ENCODE peak calls at places on chromosomes 13 and 19, in ten cellular contexts. One of them, this sample, is unnamed.

GRCh38 chr19:19597809-19598306 is 20.6 kb downstream of the PBX4 start:
- DNase-seq in stomach: no peak
- DNase-seq in NCI-H524: no peak
- DNase-seq in epithelial cell of esophagus: no peak
- DNase-seq in heart right ventricle: no peak
- DNase-seq in AG09319: no peak
- DNase-seq in stimulated activated CD4-positive, alpha-beta T cell treated with anti-CD3 and anti-CD28 coated beads, Interleukin-15, amount 100 ng/mL, for 48 hours: peak; percentile 61
- DNase-seq in H54: no peak
- DNase-seq in anterior cingulate cortex: no peak
- DNase-seq in lower leg skin: no peak
- DNase-seq in this sample: peak; percentile 73

GRCh38 chr13:46345866-46346265 is 41.2 kb downstream of the RUBCNL start:
- DNase-seq in stomach: no peak
- DNase-seq in NCI-H524: no peak
- DNase-seq in epithelial cell of esophagus: no peak
- DNase-seq in heart right ventricle: no peak
- DNase-seq in AG09319: no peak
- DNase-seq in stimulated activated CD4-positive, alpha-beta T cell treated with anti-CD3 and anti-CD28 coated beads, Interleukin-15, amount 100 ng/mL, for 48 hours: no peak
- DNase-seq in H54: no peak
- DNase-seq in anterior cingulate cortex: no peak
- DNase-seq in lower leg skin: no peak
- DNase-seq in this sample: no peak

GRCh38 chr19:7618366-7618765 is 11.0 kb downstream of the XAB2 start:
- DNase-seq in stomach: peak; percentile 69
- DNase-seq in NCI-H524: no peak
- DNase-seq in epithelial cell of esophagus: no peak
- DNase-seq in heart right ventricle: no peak
- DNase-seq in AG09319: no peak
- DNase-seq in stimulated activated CD4-positive, alpha-beta T cell treated with anti-CD3 and anti-CD28 coated beads, Interleukin-15, amount 100 ng/mL, for 48 hours: no peak
- DNase-seq in H54: no peak
- DNase-seq in anterior cingulate cortex: no peak
- DNase-seq in lower leg skin: no peak
- DNase-seq in this sample: no peak

GRCh38 chr19:39967561-39967960 is 3.4 kb upstream of the PSMC4 start:
- DNase-seq in stomach: peak; percentile 4
- DNase-seq in NCI-H524: no peak
- DNase-seq in epithelial cell of esophagus: no peak
- DNase-seq in heart right ventricle: no peak
- DNase-seq in AG09319: no peak
- DNase-seq in stimulated activated CD4-positive, alpha-beta T cell treated with anti-CD3 and anti-CD28 coated beads, Interleukin-15, amount 100 ng/mL, for 48 hours: no peak
- DNase-seq in H54: no peak
- DNase-seq in anterior cingulate cortex: no peak
- DNase-seq in lower leg skin: no peak
- DNase-seq in this sample: no peak

GRCh38 chr19:54230031-54230430 is 7.2 kb upstream of the LILRB3 start:
- DNase-seq in stomach: no peak
- DNase-seq in NCI-H524: no peak
- DNase-seq in epithelial cell of esophagus: no peak
- DNase-seq in heart right ventricle: no peak
- DNase-seq in AG09319: no peak
- DNase-seq in stimulated activated CD4-positive, alpha-beta T cell treated with anti-CD3 and anti-CD28 coated beads, Interleukin-15, amount 100 ng/mL, for 48 hours: no peak
- DNase-seq in H54: no peak
- DNase-seq in anterior cingulate cortex: no peak
- DNase-seq in lower leg skin: peak; percentile 65
- DNase-seq in this sample: no peak

GRCh38 chr13:114313061-114313860 is 1.0 kb upstream of the CHAMP1 start:
- DNase-seq in stomach: no peak
- DNase-seq in NCI-H524: no peak
- DNase-seq in epithelial cell of esophagus: peak; percentile 31
- DNase-seq in heart right ventricle: no peak
- DNase-seq in AG09319: no peak
- DNase-seq in stimulated activated CD4-positive, alpha-beta T cell treated with anti-CD3 and anti-CD28 coated beads, Interleukin-15, amount 100 ng/mL, for 48 hours: peak; percentile 45
- DNase-seq in H54: peak; percentile 55
- DNase-seq in anterior cingulate cortex: no peak
- DNase-seq in lower leg skin: no peak
- DNase-seq in this sample: peak; percentile 54

GRCh38 chr13:97904059-97904458 is 49.4 kb upstream of the IPO5 start:
- DNase-seq in stomach: no peak
- DNase-seq in NCI-H524: no peak
- DNase-seq in epithelial cell of esophagus: no peak
- DNase-seq in heart right ventricle: no peak
- DNase-seq in AG09319: no peak
- DNase-seq in stimulated activated CD4-positive, alpha-beta T cell treated with anti-CD3 and anti-CD28 coated beads, Interleukin-15, amount 100 ng/mL, for 48 hours: no peak
- DNase-seq in H54: no peak
- DNase-seq in anterior cingulate cortex: no peak
- DNase-seq in lower leg skin: no peak
- DNase-seq in this sample: no peak

GRCh38 chr13:24784319-24784718 is 20.4 kb downstream of the RNF17 start:
- DNase-seq in stomach: no peak
- DNase-seq in NCI-H524: no peak
- DNase-seq in epithelial cell of esophagus: peak; percentile 71
- DNase-seq in heart right ventricle: no peak
- DNase-seq in AG09319: no peak
- DNase-seq in stimulated activated CD4-positive, alpha-beta T cell treated with anti-CD3 and anti-CD28 coated beads, Interleukin-15, amount 100 ng/mL, for 48 hours: no peak
- DNase-seq in H54: no peak
- DNase-seq in anterior cingulate cortex: no peak
- DNase-seq in lower leg skin: no peak
- DNase-seq in this sample: no peak

GRCh38 chr19:43765109-43765876 is 10.5 kb upstream of the SMG9 start:
- DNase-seq in stomach: peak; percentile 57
- DNase-seq in NCI-H524: no peak
- DNase-seq in epithelial cell of esophagus: peak; percentile 98
- DNase-seq in heart right ventricle: peak; percentile 32
- DNase-seq in AG09319: peak; percentile 76
- DNase-seq in stimulated activated CD4-positive, alpha-beta T cell treated with anti-CD3 and anti-CD28 coated beads, Interleukin-15, amount 100 ng/mL, for 48 hours: peak; percentile 81
- DNase-seq in H54: peak; percentile 90
- DNase-seq in anterior cingulate cortex: peak; percentile 7
- DNase-seq in lower leg skin: peak; percentile 93
- DNase-seq in this sample: peak; percentile 93

GRCh38 chr19:58335630-58336029 is 8.8 kb downstream of the ZSCAN22 start:
- DNase-seq in stomach: no peak
- DNase-seq in NCI-H524: no peak
- DNase-seq in epithelial cell of esophagus: no peak
- DNase-seq in heart right ventricle: no peak
- DNase-seq in AG09319: no peak
- DNase-seq in stimulated activated CD4-positive, alpha-beta T cell treated with anti-CD3 and anti-CD28 coated beads, Interleukin-15, amount 100 ng/mL, for 48 hours: no peak
- DNase-seq in H54: no peak
- DNase-seq in anterior cingulate cortex: no peak
- DNase-seq in lower leg skin: no peak
- DNase-seq in this sample: no peak

GRCh38 chr19:45117167-45117594 is 24.2 kb downstream of the PPP1R37 start:
- DNase-seq in stomach: no peak
- DNase-seq in NCI-H524: peak; percentile 43
- DNase-seq in epithelial cell of esophagus: no peak
- DNase-seq in heart right ventricle: no peak
- DNase-seq in AG09319: no peak
- DNase-seq in stimulated activated CD4-positive, alpha-beta T cell treated with anti-CD3 and anti-CD28 coated beads, Interleukin-15, amount 100 ng/mL, for 48 hours: peak; percentile 59
- DNase-seq in H54: no peak
- DNase-seq in anterior cingulate cortex: no peak
- DNase-seq in lower leg skin: no peak
- DNase-seq in this sample: peak; percentile 79

GRCh38 chr13:80716610-80717081 is 375.7 kb upstream of the SPRY2 start:
- DNase-seq in stomach: no peak
- DNase-seq in NCI-H524: no peak
- DNase-seq in epithelial cell of esophagus: peak; percentile 37
- DNase-seq in heart right ventricle: peak; percentile 30
- DNase-seq in AG09319: no peak
- DNase-seq in stimulated activated CD4-positive, alpha-beta T cell treated with anti-CD3 and anti-CD28 coated beads, Interleukin-15, amount 100 ng/mL, for 48 hours: no peak
- DNase-seq in H54: no peak
- DNase-seq in anterior cingulate cortex: no peak
- DNase-seq in lower leg skin: peak; percentile 78
- DNase-seq in this sample: no peak

GRCh38 chr13:100100115-100100879 is 11.4 kb downstream of the PCCA start:
- DNase-seq in stomach: peak; percentile 53
- DNase-seq in NCI-H524: no peak
- DNase-seq in epithelial cell of esophagus: peak; percentile 85
- DNase-seq in heart right ventricle: peak; percentile 51
- DNase-seq in AG09319: peak; percentile 85
- DNase-seq in stimulated activated CD4-positive, alpha-beta T cell treated with anti-CD3 and anti-CD28 coated beads, Interleukin-15, amount 100 ng/mL, for 48 hours: no peak
- DNase-seq in H54: peak; percentile 71
- DNase-seq in anterior cingulate cortex: no peak
- DNase-seq in lower leg skin: no peak
- DNase-seq in this sample: no peak

GRCh38 chr19:291561-292280 is 518 bp upstream of the PLPP2 start:
- DNase-seq in stomach: peak; percentile 48
- DNase-seq in NCI-H524: no peak
- DNase-seq in epithelial cell of esophagus: peak; percentile 25
- DNase-seq in heart right ventricle: no peak
- DNase-seq in AG09319: no peak
- DNase-seq in stimulated activated CD4-positive, alpha-beta T cell treated with anti-CD3 and anti-CD28 coated beads, Interleukin-15, amount 100 ng/mL, for 48 hours: no peak
- DNase-seq in H54: no peak
- DNase-seq in anterior cingulate cortex: no peak
- DNase-seq in lower leg skin: peak; percentile 84
- DNase-seq in this sample: no peak

GRCh38 chr19:1248454-1249297 is at the start of gene MIDN:
- DNase-seq in stomach: peak; percentile 90
- DNase-seq in NCI-H524: no peak
- DNase-seq in epithelial cell of esophagus: peak; percentile 88
- DNase-seq in heart right ventricle: peak; percentile 88
- DNase-seq in AG09319: peak; percentile 79
- DNase-seq in stimulated activated CD4-positive, alpha-beta T cell treated with anti-CD3 and anti-CD28 coated beads, Interleukin-15, amount 100 ng/mL, for 48 hours: no peak
- DNase-seq in H54: peak; percentile 78
- DNase-seq in anterior cingulate cortex: peak; percentile 78
- DNase-seq in lower leg skin: peak; percentile 96
- DNase-seq in this sample: peak; percentile 86

GRCh38 chr13:49569993-49570689 is 15.2 kb downstream of the RCBTB1 start:
- DNase-seq in stomach: no peak
- DNase-seq in NCI-H524: no peak
- DNase-seq in epithelial cell of esophagus: peak; percentile 83
- DNase-seq in heart right ventricle: no peak
- DNase-seq in AG09319: no peak
- DNase-seq in stimulated activated CD4-positive, alpha-beta T cell treated with anti-CD3 and anti-CD28 coated beads, Interleukin-15, amount 100 ng/mL, for 48 hours: no peak
- DNase-seq in H54: no peak
- DNase-seq in anterior cingulate cortex: no peak
- DNase-seq in lower leg skin: no peak
- DNase-seq in this sample: peak; percentile 16

GRCh38 chr19:11242864-11243797 is 3.7 kb downstream of the ANGPTL8 start:
- DNase-seq in stomach: peak; percentile 96
- DNase-seq in NCI-H524: peak; percentile 35
- DNase-seq in epithelial cell of esophagus: peak; percentile 80
- DNase-seq in heart right ventricle: peak; percentile 96
- DNase-seq in AG09319: peak; percentile 51
- DNase-seq in stimulated activated CD4-positive, alpha-beta T cell treated with anti-CD3 and anti-CD28 coated beads, Interleukin-15, amount 100 ng/mL, for 48 hours: peak; percentile 76
- DNase-seq in H54: peak; percentile 98
- DNase-seq in anterior cingulate cortex: peak; percentile 74
- DNase-seq in lower leg skin: peak; percentile 98
- DNase-seq in this sample: peak; percentile 92

GRCh38 chr19:12611361-12611699 is 610 bp downstream of the ZNF791 start:
- DNase-seq in stomach: peak; percentile 74
- DNase-seq in NCI-H524: peak; percentile 71
- DNase-seq in epithelial cell of esophagus: peak; percentile 86
- DNase-seq in heart right ventricle: peak; percentile 86
- DNase-seq in AG09319: peak; percentile 54
- DNase-seq in stimulated activated CD4-positive, alpha-beta T cell treated with anti-CD3 and anti-CD28 coated beads, Interleukin-15, amount 100 ng/mL, for 48 hours: no peak
- DNase-seq in H54: peak; percentile 61
- DNase-seq in anterior cingulate cortex: peak; percentile 63
- DNase-seq in lower leg skin: peak; percentile 94
- DNase-seq in this sample: no peak

GRCh38 chr13:76769238-76769859 is 116.9 kb downstream of the KCTD12 start:
- DNase-seq in stomach: no peak
- DNase-seq in NCI-H524: no peak
- DNase-seq in epithelial cell of esophagus: no peak
- DNase-seq in heart right ventricle: no peak
- DNase-seq in AG09319: no peak
- DNase-seq in stimulated activated CD4-positive, alpha-beta T cell treated with anti-CD3 and anti-CD28 coated beads, Interleukin-15, amount 100 ng/mL, for 48 hours: no peak
- DNase-seq in H54: no peak
- DNase-seq in anterior cingulate cortex: no peak
- DNase-seq in lower leg skin: no peak
- DNase-seq in this sample: no peak

GRCh38 chr13:64993514-64994164 is 2236.5 kb downstream of the PCDH9 start:
- DNase-seq in stomach: no peak
- DNase-seq in NCI-H524: no peak
- DNase-seq in epithelial cell of esophagus: no peak
- DNase-seq in heart right ventricle: no peak
- DNase-seq in AG09319: no peak
- DNase-seq in stimulated activated CD4-positive, alpha-beta T cell treated with anti-CD3 and anti-CD28 coated beads, Interleukin-15, amount 100 ng/mL, for 48 hours: no peak
- DNase-seq in H54: no peak
- DNase-seq in anterior cingulate cortex: no peak
- DNase-seq in lower leg skin: no peak
- DNase-seq in this sample: no peak

GRCh38 chr19:21202865-21203494 is 61.1 kb downstream of the ZNF431 start:
- DNase-seq in stomach: no peak
- DNase-seq in NCI-H524: peak; percentile 20
- DNase-seq in epithelial cell of esophagus: peak; percentile 60
- DNase-seq in heart right ventricle: peak; percentile 24
- DNase-seq in AG09319: peak; percentile 1
- DNase-seq in stimulated activated CD4-positive, alpha-beta T cell treated with anti-CD3 and anti-CD28 coated beads, Interleukin-15, amount 100 ng/mL, for 48 hours: peak; percentile 2
- DNase-seq in H54: peak; percentile 21
- DNase-seq in anterior cingulate cortex: peak; percentile 0
- DNase-seq in lower leg skin: no peak
- DNase-seq in this sample: peak; percentile 41

GRCh38 chr19:33627962-33628839 is 6.4 kb downstream of the CHST8 start:
- DNase-seq in stomach: no peak
- DNase-seq in NCI-H524: peak; percentile 56
- DNase-seq in epithelial cell of esophagus: no peak
- DNase-seq in heart right ventricle: no peak
- DNase-seq in AG09319: no peak
- DNase-seq in stimulated activated CD4-positive, alpha-beta T cell treated with anti-CD3 and anti-CD28 coated beads, Interleukin-15, amount 100 ng/mL, for 48 hours: no peak
- DNase-seq in H54: no peak
- DNase-seq in anterior cingulate cortex: no peak
- DNase-seq in lower leg skin: no peak
- DNase-seq in this sample: no peak

GRCh38 chr13:26785845-26786630 is 25.5 kb upstream of the GPR12 start:
- DNase-seq in stomach: peak; percentile 28
- DNase-seq in NCI-H524: no peak
- DNase-seq in epithelial cell of esophagus: no peak
- DNase-seq in heart right ventricle: peak; percentile 14
- DNase-seq in AG09319: no peak
- DNase-seq in stimulated activated CD4-positive, alpha-beta T cell treated with anti-CD3 and anti-CD28 coated beads, Interleukin-15, amount 100 ng/mL, for 48 hours: peak; percentile 25
- DNase-seq in H54: no peak
- DNase-seq in anterior cingulate cortex: no peak
- DNase-seq in lower leg skin: peak; percentile 92
- DNase-seq in this sample: peak; percentile 50

GRCh38 chr19:13037718-13038117 is 42.4 kb downstream of the NFIX start:
- DNase-seq in stomach: no peak
- DNase-seq in NCI-H524: no peak
- DNase-seq in epithelial cell of esophagus: no peak
- DNase-seq in heart right ventricle: no peak
- DNase-seq in AG09319: no peak
- DNase-seq in stimulated activated CD4-positive, alpha-beta T cell treated with anti-CD3 and anti-CD28 coated beads, Interleukin-15, amount 100 ng/mL, for 48 hours: no peak
- DNase-seq in H54: no peak
- DNase-seq in anterior cingulate cortex: peak; percentile 23
- DNase-seq in lower leg skin: no peak
- DNase-seq in this sample: no peak

GRCh38 chr13:79681069-79681468 is 200.1 kb downstream of the NDFIP2 start:
- DNase-seq in stomach: no peak
- DNase-seq in NCI-H524: no peak
- DNase-seq in epithelial cell of esophagus: peak; percentile 77
- DNase-seq in heart right ventricle: no peak
- DNase-seq in AG09319: no peak
- DNase-seq in stimulated activated CD4-positive, alpha-beta T cell treated with anti-CD3 and anti-CD28 coated beads, Interleukin-15, amount 100 ng/mL, for 48 hours: no peak
- DNase-seq in H54: no peak
- DNase-seq in anterior cingulate cortex: no peak
- DNase-seq in lower leg skin: no peak
- DNase-seq in this sample: no peak

GRCh38 chr13:24066405-24067292 is 93.9 kb upstream of the SPATA13 start:
- DNase-seq in stomach: no peak
- DNase-seq in NCI-H524: no peak
- DNase-seq in epithelial cell of esophagus: no peak
- DNase-seq in heart right ventricle: no peak
- DNase-seq in AG09319: no peak
- DNase-seq in stimulated activated CD4-positive, alpha-beta T cell treated with anti-CD3 and anti-CD28 coated beads, Interleukin-15, amount 100 ng/mL, for 48 hours: no peak
- DNase-seq in H54: no peak
- DNase-seq in anterior cingulate cortex: no peak
- DNase-seq in lower leg skin: no peak
- DNase-seq in this sample: no peak

GRCh38 chr19:4609878-4610511 is 29.3 kb upstream of the TNFAIP8L1 start:
- DNase-seq in stomach: no peak
- DNase-seq in NCI-H524: no peak
- DNase-seq in epithelial cell of esophagus: no peak
- DNase-seq in heart right ventricle: peak; percentile 18
- DNase-seq in AG09319: no peak
- DNase-seq in stimulated activated CD4-positive, alpha-beta T cell treated with anti-CD3 and anti-CD28 coated beads, Interleukin-15, amount 100 ng/mL, for 48 hours: no peak
- DNase-seq in H54: no peak
- DNase-seq in anterior cingulate cortex: no peak
- DNase-seq in lower leg skin: no peak
- DNase-seq in this sample: no peak

GRCh38 chr19:9406798-9407352 is 28.5 kb downstream of the ZNF266 start:
- DNase-seq in stomach: peak; percentile 32
- DNase-seq in NCI-H524: no peak
- DNase-seq in epithelial cell of esophagus: peak; percentile 88
- DNase-seq in heart right ventricle: peak; percentile 84
- DNase-seq in AG09319: peak; percentile 65
- DNase-seq in stimulated activated CD4-positive, alpha-beta T cell treated with anti-CD3 and anti-CD28 coated beads, Interleukin-15, amount 100 ng/mL, for 48 hours: peak; percentile 42
- DNase-seq in H54: peak; percentile 61
- DNase-seq in anterior cingulate cortex: peak; percentile 42
- DNase-seq in lower leg skin: no peak
- DNase-seq in this sample: peak; percentile 36

This sample was measured in activated T-cell treated with anti-CD3 and anti-CD28 coated beads, Interleukin-2, amount 50 U/mL, for 72 hours.